ENCODE peak calls at places on chromosomes 16 and 17, in four cellular contexts. U is left ventricle myocardium inferior, W is Caco-2, C is heart right ventricle. X is an unnamed sample.
A peak's percentile ranks its signal among the peaks of the same experiment; 100 is the strongest.

GRCh38 chr17:19020016-19020415 is 15.5 kb upstream of the FAM83G start:
- DNase-seq in U (peak; percentile 0), W (no peak), C (no peak), X (no peak)

GRCh38 chr16:74743668-74744299 is 30.8 kb downstream of the FA2H start:
- DNase-seq in W (peak; percentile 94), U (no peak), C (no peak), X (peak; percentile 81)

GRCh38 chr17:16287563-16288027 is 65.7 kb downstream of the CENPV start:
- DNase-seq in U (no peak), W (no peak), C (no peak), X (no peak)

GRCh38 chr17:36627101-36627500 is 25.7 kb downstream of the MRM1 start:
- DNase-seq in U (no peak), C (no peak), W (no peak), X (no peak)

GRCh38 chr16:49488336-49488735 is 114.7 kb downstream of the C16orf78 start:
- DNase-seq in U (no peak), C (no peak), W (no peak), X (peak; percentile 3)

GRCh38 chr17:10812674-10813073 is 8.8 kb upstream of the TMEM238L start:
- DNase-seq in W (no peak), U (peak; percentile 55), C (peak; percentile 69), X (no peak)

GRCh38 chr17:42178817-42179216 is 2.1 kb downstream of the KCNH4 start:
- DNase-seq in U (no peak), W (no peak), C (no peak), X (peak; percentile 47)

GRCh38 chr17:65123757-65124675 is 13.2 kb upstream of the RGS9 start:
- DNase-seq in W (no peak), C (no peak), U (no peak), X (no peak)

GRCh38 chr16:12095275-12096161 is 119.0 kb downstream of the SNX29 start:
- DNase-seq in U (peak; percentile 70), C (peak; percentile 69), W (peak; percentile 43), X (peak; percentile 85)

GRCh38 chr17:75832164-75832651 is 12.0 kb downstream of the UNC13D start:
- DNase-seq in C (no peak), W (no peak), U (no peak), X (peak; percentile 60)

GRCh38 chr16:31870809-31871208 is 2.8 kb upstream of the ZNF267 start:
- DNase-seq in U (no peak), C (no peak), W (no peak), X (no peak)
- H3K4me3 ChIP-seq in U (no peak overlapping the region), C (no peak overlapping the region), W (no peak overlapping the region), X (no peak overlapping the region)

GRCh38 chr16:3859875-3860274 is 20.6 kb downstream of the CREBBP start:
- DNase-seq in C (no peak), W (no peak), U (no peak), X (no peak)
- H3K4me1 ChIP-seq in C (peaks cover 99% of the 10 kb centered on the region), W (peaks cover 7% of the 10 kb centered on the region), U (peaks cover 100% of the 10 kb centered on the region), X (peaks cover 49% of the 10 kb centered on the region)

GRCh38 chr17:81665205-81666091 is 957 bp downstream of the OXLD1 start:
- DNase-seq in U (no peak), W (peak; percentile 65), C (no peak), X (no peak)
- H3K4me3 ChIP-seq in U (peak overlapping the region; percentile 95), W (peak overlapping the region; percentile 96), C (peak overlapping the region; percentile 93), X (peak overlapping the region; percentile 91)

GRCh38 chr16:85329059-85329812 is 217.0 kb upstream of the CIBAR2 start:
- DNase-seq in W (no peak), C (no peak), U (no peak), X (no peak)
- H3K4me1 ChIP-seq in W (peaks cover 29% of the 10 kb centered on the region), C (peaks cover 28% of the 10 kb centered on the region), U (peaks cover 41% of the 10 kb centered on the region), X (peaks cover 15% of the 10 kb centered on the region)

X was measured in left lung.